ENCODE peak calls at places on chromosomes 6 and 20, in eight cellular contexts. V is A549, W is PC-3, Z is fibroblast of lung, M is AG04449, U is brain microvascular endothelial cell, Q is progenitor cell of endocrine pancreas, I is left lung. Y is an unnamed sample.

GRCh38 chr6:35876902-35877301 is 44.0 kb downstream of the SRPK1 start:
- DNase-seq in Z (no peak), Q (no peak), V (no peak), I (no peak), M (no peak), U (no peak), W (no peak), Y (no peak)

GRCh38 chr20:33339515-33340058 is 56.6 kb downstream of the BPIFB1 start:
- DNase-seq in Z (no peak), W (no peak), M (no peak), V (no peak), I (no peak), U (no peak), Q (no peak), Y (no peak)

GRCh38 chr6:40789143-40789764 is 202.1 kb upstream of the LRFN2 start:
- DNase-seq in V (no peak), M (no peak), I (no peak), U (no peak), Z (no peak), Q (no peak), W (no peak), Y (no peak)

GRCh38 chr20:35369804-35370203 is 42.0 kb downstream of the UQCC1 start:
- DNase-seq in V (no peak), W (no peak), Q (no peak), U (peak), M (peak), Z (peak), I (no peak), Y (no peak)

GRCh38 chr6:106975699-106976032 is 1.1 kb upstream of the CD24 start:
- DNase-seq in W (peak), M (no peak), U (no peak), I (no peak), Z (peak), Q (no peak), V (peak), Y (no peak)

GRCh38 chr20:7770578-7770977 is 169.7 kb downstream of the HAO1 start:
- DNase-seq in M (no peak), W (peak), Q (no peak), I (no peak), U (peak), V (no peak), Z (no peak), Y (no peak)

GRCh38 chr6:33696538-33697518 is 14.7 kb downstream of the UQCC2 start:
- DNase-seq in W (peak), I (no peak), V (no peak), Z (peak), U (no peak), Q (no peak), M (no peak), Y (no peak)

GRCh38 chr20:11159728-11160127 is 485.9 kb upstream of the JAG1 start:
- DNase-seq in V (no peak), I (peak), Q (no peak), Z (peak), W (no peak), M (peak), U (peak), Y (no peak)

GRCh38 chr6:148874698-148875293 is 128.0 kb downstream of the UST start:
- DNase-seq in W (no peak), V (no peak), Q (no peak), I (no peak), U (no peak), Z (no peak), M (no peak), Y (no peak)

DNA sequence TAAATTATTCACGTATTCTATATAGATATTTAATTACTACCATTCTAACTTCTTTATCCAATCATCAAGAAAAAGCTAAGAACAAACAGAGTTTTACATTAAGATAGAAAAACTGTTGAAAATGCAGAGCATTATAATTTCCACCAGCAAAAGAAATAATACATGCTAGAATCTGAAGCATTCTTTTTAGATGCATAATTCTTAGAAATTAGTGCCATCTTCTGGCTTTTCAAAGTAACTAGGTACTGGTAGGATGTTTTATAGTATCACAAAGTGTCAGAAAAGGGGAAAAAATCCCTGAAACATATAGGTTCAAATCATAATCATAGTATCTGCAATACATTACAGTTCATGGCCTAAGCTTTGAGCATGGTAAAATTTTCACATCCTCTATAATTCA is 178.9 kb downstream of the PHF3 start:
- DNase-seq in Q (no peak), W (peak), I (no peak), U (no peak), V (no peak), Z (no peak), M (no peak), Y (no peak)
- TF ChIP-seq CTCF in Q (no peak), W (peak), I (no peak), U (no peak), V (no peak), Z (peak), M (no peak), Y (no peak)

DNA sequence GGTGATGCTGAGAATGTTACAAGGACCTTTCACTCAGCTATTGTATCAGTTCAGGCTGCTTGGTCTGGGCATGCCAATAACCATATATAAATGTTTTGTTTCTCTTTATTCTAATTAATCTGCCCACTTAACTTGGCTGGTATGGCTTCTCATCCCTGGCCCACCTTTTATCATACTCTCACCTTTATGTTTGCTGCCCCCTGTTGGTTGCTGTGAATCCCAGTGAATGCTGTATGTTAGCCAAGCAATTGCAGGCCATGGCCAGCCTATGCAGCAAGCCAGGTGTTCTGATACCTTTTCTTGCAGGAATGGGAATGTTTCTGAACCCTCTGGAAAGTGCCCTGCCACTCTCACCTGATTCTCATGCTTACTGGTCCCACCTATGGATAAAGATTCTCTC is 54.6 kb downstream of the PCSK2 start:
- DNase-seq in Q (no peak), M (no peak), I (no peak), U (no peak), W (peak), V (no peak), Z (no peak), Y (no peak)
- TF ChIP-seq CTCF in Q (peak), M (peak), I (peak), U (peak), W (peak), V (peak), Z (no peak), Y (peak)

DNA sequence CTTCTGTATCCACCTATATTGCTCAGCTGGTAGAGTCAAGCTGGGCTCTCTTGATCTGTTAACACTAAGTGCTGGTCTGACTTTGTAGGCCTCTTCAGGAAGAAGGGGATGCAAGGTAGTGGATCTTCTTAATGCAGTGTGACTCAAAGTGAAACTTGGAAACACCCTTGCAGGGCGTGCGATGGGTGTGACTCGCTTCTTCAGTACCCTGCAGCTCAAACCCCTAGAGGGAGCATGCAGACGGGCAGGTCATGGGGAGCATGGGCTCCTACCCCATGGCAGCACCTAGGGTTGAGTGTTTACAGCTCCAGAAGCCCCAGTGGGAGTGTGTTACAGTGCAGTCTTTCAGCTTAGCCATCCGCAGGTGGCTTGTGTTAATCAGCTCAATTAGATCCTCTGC is 757 bp upstream of the SAMD3 start:
- DNase-seq in Q (no peak), I (no peak), V (no peak), Z (no peak), M (no peak), U (no peak), W (no peak), Y (no peak)
- TF ChIP-seq CTCF in Q (no peak), I (no peak), V (no peak), Z (no peak), M (no peak), U (peak), W (no peak), Y (no peak)

GRCh38 chr6:13049666-13050254 is 278.6 kb downstream of the TBC1D7 start:
- DNase-seq in I (no peak), V (no peak), Z (no peak), W (no peak), M (no peak), Q (no peak), U (no peak), Y (no peak)
- TF ChIP-seq CTCF in I (no peak), V (no peak), Z (no peak), W (peak), M (no peak), Q (no peak), U (no peak), Y (no peak)

GRCh38 chr6:3235969-3236368 is 8.5 kb upstream of the TUBB2B start:
- DNase-seq in U (no peak), M (no peak), I (no peak), Q (no peak), Z (no peak), W (no peak), V (no peak), Y (no peak)

GRCh38 chr6:3237761-3238662 is 10.6 kb upstream of the TUBB2B start:
- DNase-seq in V (no peak), U (peak), I (no peak), M (no peak), W (no peak), Q (no peak), Z (no peak), Y (no peak)

GRCh38 chr6:3240595-3240994 is 13.1 kb upstream of the TUBB2B start:
- DNase-seq in M (no peak), V (no peak), I (no peak), U (no peak), Z (no peak), Q (no peak), W (no peak), Y (no peak)

GRCh38 chr6:3235486-3235885 is 8.0 kb upstream of the TUBB2B start:
- DNase-seq in Q (no peak), V (no peak), I (no peak), W (no peak), Z (no peak), M (no peak), U (no peak), Y (no peak)

DNA sequence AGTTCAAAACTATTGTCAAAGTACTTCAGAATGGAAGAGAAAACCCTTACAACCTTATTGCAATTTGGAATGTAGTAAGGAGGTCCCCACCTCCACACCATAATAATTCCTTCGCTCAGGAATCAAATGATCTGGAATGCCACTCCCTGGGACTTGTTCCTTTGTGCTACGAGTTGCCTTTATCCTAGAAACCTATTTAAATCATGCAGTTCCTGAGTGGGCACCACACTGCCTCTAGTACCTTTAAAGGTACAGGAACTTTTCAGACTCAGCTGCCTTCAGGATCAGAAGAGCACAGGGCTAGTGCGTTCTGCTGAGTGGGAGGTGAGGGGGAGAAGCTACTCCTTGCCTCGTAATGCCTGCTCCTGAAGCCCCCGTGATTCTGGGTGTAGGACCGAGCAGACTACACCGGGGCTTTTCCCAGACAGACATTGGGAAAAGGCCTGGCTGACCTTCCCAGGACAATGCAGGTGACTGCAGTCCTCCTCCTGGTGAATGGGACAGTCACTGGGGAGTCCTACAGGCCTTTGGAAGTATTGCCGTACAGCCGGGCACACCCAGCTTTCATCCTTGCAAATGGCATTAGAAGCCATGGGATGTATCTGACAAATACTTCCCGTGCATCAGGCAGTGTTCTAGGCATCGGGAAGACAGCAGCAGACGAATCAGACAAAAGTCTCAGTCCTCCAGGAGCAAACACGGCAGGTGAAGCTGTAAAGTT is 11.8 kb upstream of the TUBB2B start:
- DNase-seq in I (no peak), U (no peak), M (no peak), V (peak), Z (no peak), W (peak), Q (no peak), Y (no peak)
- TF ChIP-seq CTCF in I (no peak), U (peak), M (peak), V (no peak), Z (peak), W (peak), Q (peak), Y (peak)

DNA sequence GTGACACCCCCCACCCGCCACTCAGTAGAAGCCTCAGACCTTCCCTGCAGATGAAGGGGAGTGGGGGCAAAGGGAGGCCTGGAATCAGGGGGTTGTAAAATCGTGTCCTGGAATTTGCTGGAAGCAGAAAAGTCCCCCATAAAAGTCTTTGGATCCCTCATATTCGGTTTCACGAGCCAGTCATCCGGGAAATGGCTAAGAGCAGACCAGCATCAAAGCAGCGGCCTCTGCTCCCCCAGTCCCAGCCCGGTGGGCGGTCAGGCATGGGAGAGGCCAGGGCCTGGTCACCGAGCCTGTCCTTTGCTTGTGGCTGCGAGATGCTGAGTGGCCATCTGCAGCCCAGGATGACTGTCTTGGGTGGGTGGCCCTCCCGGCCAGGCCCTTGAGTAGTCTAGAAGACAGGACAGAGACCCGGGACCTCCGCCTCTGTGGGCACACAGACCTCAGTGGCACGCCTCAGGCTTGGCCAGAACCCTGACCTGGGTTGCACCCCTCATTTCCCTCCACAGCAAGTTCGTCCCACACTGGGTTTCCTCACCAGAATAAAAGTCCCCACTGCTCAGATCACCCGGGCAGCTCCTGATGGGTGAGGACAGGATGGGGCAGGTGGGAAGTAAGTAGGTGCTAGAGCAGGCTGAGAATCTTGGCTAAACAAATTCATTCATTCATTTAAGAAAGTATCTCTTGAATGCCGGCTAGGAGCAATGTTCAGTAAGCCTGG is 172.1 kb downstream of the BMP7 start:
- DNase-seq in Z (no peak), I (no peak), W (no peak), Q (no peak), M (no peak), V (no peak), U (no peak), Y (no peak)
- TF ChIP-seq CTCF in Z (no peak), I (no peak), W (no peak), Q (no peak), M (no peak), V (no peak), U (no peak), Y (no peak)

GRCh38 chr20:21424846-21425245 is 27.5 kb upstream of the NKX2-4 start:
- DNase-seq in Z (no peak), U (no peak), Q (no peak), V (no peak), I (no peak), M (no peak), W (no peak), Y (no peak)
- TF ChIP-seq CTCF in Z (no peak), U (no peak), Q (no peak), V (no peak), I (no peak), M (no peak), W (no peak), Y (no peak)

GRCh38 chr6:23081701-23082100 is 512.3 kb downstream of the HDGFL1 start:
- DNase-seq in Z (peak), Q (no peak), W (no peak), U (no peak), I (no peak), M (no peak), V (no peak), Y (no peak)
- TF ChIP-seq CTCF in Z (peak), Q (peak), W (peak), U (peak), I (no peak), M (no peak), V (no peak), Y (peak)

DNA sequence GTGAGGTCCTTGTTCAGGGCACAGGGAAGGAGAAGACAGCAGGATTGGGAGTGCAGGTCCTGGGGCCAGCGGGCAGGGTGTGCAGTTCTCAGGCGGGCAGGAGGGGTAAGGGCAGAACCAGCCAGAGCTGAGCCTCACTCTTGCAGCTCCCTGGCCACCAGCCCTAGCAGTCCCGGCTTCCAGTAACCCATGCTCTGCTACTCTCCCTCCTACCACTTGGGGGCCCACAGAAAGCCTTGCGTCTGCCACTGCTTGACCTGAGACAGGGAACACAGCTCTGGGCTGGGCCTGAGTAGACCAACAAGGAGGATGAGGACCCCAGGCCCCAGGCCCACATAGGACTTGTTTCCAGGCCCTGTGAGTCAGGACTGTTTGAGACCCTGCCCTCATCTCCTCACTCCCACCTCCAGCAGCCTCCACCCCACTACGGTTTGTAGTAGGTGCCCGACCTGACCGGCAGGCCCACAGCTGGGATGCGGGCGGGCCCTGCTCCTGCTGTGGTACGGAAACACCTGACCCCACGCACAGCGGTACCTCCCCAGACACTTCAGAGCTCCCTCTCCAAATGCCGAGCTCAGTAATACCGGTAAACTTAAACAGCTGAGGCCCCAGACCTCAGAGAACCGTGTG is 39.2 kb downstream of the KCNK5 start:
- DNase-seq in U (peak), M (no peak), I (no peak), W (peak), Z (peak), V (peak), Q (peak), Y (no peak)
- TF ChIP-seq CTCF in U (peak), M (peak), I (peak), W (peak), Z (peak), V (no peak), Q (peak), Y (peak)

GRCh38 chr20:37992802-37993538 is 40.3 kb downstream of the TTI1 start:
- DNase-seq in M (peak), Z (peak), W (peak), V (peak), Q (no peak), I (no peak), U (peak), Y (no peak)
- TF ChIP-seq CTCF in M (peak), Z (peak), W (peak), V (peak), Q (peak), I (peak), U (peak), Y (peak)